ENCODE peak calls at places on chromosomes 3 and 15, in ten cellular contexts. E is CD8-positive, alpha-beta memory T cell; I is naive thymus-derived CD8-positive, alpha-beta T cell; K is mesenchymal stem cell; H is fibroblast of pulmonary artery; Z is left colon; Y is astrocyte of the cerebellum; O is OCI-LY7; J is activated naive CD8-positive, alpha-beta T cell treated with anti-CD3 and anti-CD28 coated beads, Interleukin-2, amount 50 U/mL, for 24 hours; D is EL. G is an unnamed sample.

GRCh38 chr3:78785004-78785403 is 982.8 kb downstream of the ROBO1 start:
- DNase-seq in Z (no peak), D (no peak), K (no peak), H (no peak), I (no peak), Y (no peak), J (no peak), E (no peak), O (no peak), G (no peak)

GRCh38 chr3:39154323-39155021 is 1.1 kb upstream of the CSRNP1 start:
- DNase-seq in O (no peak), I (no peak), Z (peak), J (no peak), Y (no peak), K (peak), H (no peak), E (no peak), D (peak), G (no peak)

GRCh38 chr15:75036269-75036668 is 12.9 kb downstream of the PPCDC start:
- DNase-seq in O (no peak), J (no peak), K (peak), D (peak), Y (no peak), H (no peak), E (no peak), Z (peak), I (no peak), G (peak)

GRCh38 chr3:72134989-72135451 is 350.1 kb upstream of the PROK2 start:
- DNase-seq in I (no peak), E (no peak), Z (no peak), O (peak), K (no peak), H (no peak), Y (no peak), D (no peak), J (no peak), G (no peak)

GRCh38 chr3:18087963-18088362 is 337.2 kb downstream of the SATB1 start:
- DNase-seq in D (no peak), H (no peak), E (no peak), O (no peak), J (peak), K (no peak), Z (no peak), Y (no peak), I (no peak), G (no peak)

GRCh38 chr3:188083011-188083410 is 70.9 kb upstream of the LPP start:
- DNase-seq in J (no peak), K (no peak), I (no peak), Z (no peak), D (no peak), Y (no peak), H (no peak), O (no peak), E (no peak), G (peak)

GRCh38 chr3:170585937-170586310 is at the start of gene SLC7A14:
- DNase-seq in K (peak), O (no peak), E (no peak), Z (no peak), I (no peak), H (no peak), J (no peak), D (no peak), Y (no peak), G (no peak)

GRCh38 chr3:63135362-63135761 is 142.7 kb upstream of the SYNPR start:
- DNase-seq in I (no peak), Y (no peak), Z (no peak), H (no peak), O (no peak), K (no peak), D (no peak), E (no peak), J (no peak), G (no peak)

GRCh38 chr3:190585771-190586630 is 72.1 kb downstream of the IL1RAP start:
- DNase-seq in E (no peak), H (peak), I (no peak), Y (no peak), Z (no peak), D (peak), J (peak), K (peak), O (no peak), G (peak)

GRCh38 chr15:28885630-28886430 is at the start of gene APBA2:
- DNase-seq in K (peak), O (no peak), Z (peak), J (peak), E (peak), D (peak), I (peak), H (peak), Y (no peak), G (peak)

GRCh38 chr3:123805504-123805903 is 78.6 kb downstream of the MYLK start:
- DNase-seq in H (no peak), E (no peak), K (no peak), D (no peak), I (no peak), O (no peak), Z (peak), Y (no peak), J (no peak), G (no peak)

GRCh38 chr3:33145221-33145900 is 31.5 kb downstream of the CRTAP start:
- DNase-seq in O (no peak), K (no peak), E (no peak), J (no peak), H (no peak), I (no peak), Z (no peak), D (no peak), Y (no peak), G (no peak)

GRCh38 chr3:9666704-9667445 is 17.6 kb downstream of the MTMR14 start:
- DNase-seq in J (no peak), I (no peak), E (no peak), Z (no peak), K (no peak), O (no peak), Y (no peak), H (no peak), D (no peak), G (no peak)

GRCh38 chr3:188218571-188218970 is 64.6 kb downstream of the LPP start:
- DNase-seq in Z (no peak), Y (no peak), E (no peak), J (no peak), H (no peak), O (no peak), I (no peak), K (no peak), D (no peak), G (no peak)

GRCh38 chr15:38793181-38793580 is 228.6 kb upstream of the RASGRP1 start:
- DNase-seq in D (no peak), E (no peak), K (no peak), Z (no peak), Y (no peak), H (no peak), O (no peak), I (no peak), J (no peak), G (no peak)

GRCh38 chr3:49869525-49870126 is at the start of gene CAMKV:
- DNase-seq in K (no peak), J (peak), Z (no peak), E (peak), I (peak), D (no peak), H (no peak), Y (no peak), O (peak), G (no peak)

GRCh38 chr3:45381168-45381852 is 7.1 kb upstream of the LARS2 start:
- DNase-seq in D (no peak), K (no peak), J (no peak), H (no peak), O (no peak), Y (no peak), Z (peak), I (no peak), E (no peak), G (no peak)

GRCh38 chr3:184317201-184317600 is 2.8 kb downstream of the EIF4G1 start:
- DNase-seq in I (no peak), H (no peak), J (no peak), Z (no peak), K (no peak), O (no peak), E (no peak), Y (no peak), D (no peak), G (no peak)

GRCh38 chr3:57796261-57796660 is 40.2 kb downstream of the SLMAP start:
- DNase-seq in K (peak), J (no peak), Y (no peak), Z (no peak), H (no peak), D (peak), I (no peak), O (no peak), E (no peak), G (no peak)

GRCh38 chr15:74253276-74253921 is 17.3 kb downstream of the CCDC33 start:
- DNase-seq in H (no peak), E (no peak), D (no peak), K (no peak), I (no peak), Y (no peak), Z (no peak), O (peak), J (no peak), G (no peak)

GRCh38 chr3:184257083-184257915 is 4.1 kb downstream of the CAMK2N2 start:
- DNase-seq in H (no peak), E (no peak), K (no peak), I (no peak), D (no peak), Z (no peak), O (no peak), Y (no peak), J (no peak), G (no peak)

GRCh38 chr3:183185696-183186095 is 23.2 kb upstream of the LAMP3 start:
- DNase-seq in I (no peak), D (peak), Y (no peak), J (no peak), H (peak), Z (no peak), O (no peak), K (peak), E (no peak), G (peak)

GRCh38 chr15:25989327-25989726 is 126.2 kb upstream of the ATP10A start:
- DNase-seq in Y (no peak), H (no peak), K (no peak), Z (no peak), O (no peak), J (peak), D (no peak), E (no peak), I (no peak), G (no peak)

GRCh38 chr15:82113116-82113715 is 67.4 kb upstream of the MEX3B start:
- DNase-seq in E (no peak), K (no peak), H (no peak), I (no peak), J (no peak), Z (no peak), O (no peak), D (no peak), Y (no peak), G (no peak)

GRCh38 chr15:73900129-73900712 is 26.0 kb upstream of the LOXL1 start:
- DNase-seq in H (no peak), Z (no peak), E (no peak), K (no peak), I (no peak), D (peak), O (no peak), J (no peak), Y (peak), G (peak)

GRCh38 chr15:66387176-66388056 is 704 bp downstream of the MAP2K1 start:
- DNase-seq in O (peak), E (peak), I (peak), Z (peak), Y (no peak), J (peak), D (peak), H (peak), K (peak), G (peak)

GRCh38 chr15:71153823-71154524 is 38.7 kb downstream of the THSD4 start:
- DNase-seq in K (no peak), H (no peak), Y (no peak), J (no peak), D (no peak), Z (no peak), E (no peak), O (no peak), I (no peak), G (peak)

GRCh38 chr3:189773056-189773455 is 141.9 kb downstream of the TP63 start:
- DNase-seq in E (no peak), O (no peak), J (no peak), Z (no peak), D (peak), I (no peak), H (peak), K (peak), Y (no peak), G (peak)

GRCh38 chr3:161171113-161171512 is 50.0 kb upstream of the NMD3 start:
- DNase-seq in Y (peak), O (no peak), J (no peak), I (no peak), K (peak), E (no peak), H (peak), D (peak), Z (peak), G (peak)

GRCh38 chr15:57651445-57651844 is 55.1 kb upstream of the POLR2M start:
- DNase-seq in D (no peak), E (no peak), I (no peak), Y (no peak), K (no peak), H (no peak), O (no peak), Z (no peak), J (no peak), G (no peak)

GRCh38 chr3:12974819-12975218 is 98.4 kb downstream of the IQSEC1 start:
- DNase-seq in Z (no peak), E (no peak), H (no peak), I (no peak), D (no peak), J (no peak), K (no peak), O (no peak), Y (no peak), G (no peak)